ENCODE peak calls at places on chromosomes 7 and 10, in ten cellular contexts. C is G401; P is right cardiac atrium; W is astrocyte of the cerebellum; K is astrocyte of the hippocampus; G is HS-27A; Z is naive thymus-derived CD8-positive, alpha-beta T cell; R is right atrium auricular region; T is NCI-H146; M is activated naive CD4-positive, alpha-beta T cell treated with anti-CD3 and anti-CD28 coated beads for 36 hours. O is an unnamed sample.
A peak's percentile ranks its signal among the peaks of the same experiment; 100 is the strongest.

GRCh38 chr10:16856567-16856966 is 39.3 kb upstream of the RSU1 start:
- DNase-seq in C (peak; percentile 12), P (no peak), W (no peak), K (peak; percentile 53), G (no peak), Z (no peak), R (no peak), T (no peak), M (no peak), O (no peak)

GRCh38 chr7:76356823-76357222 is 2.0 kb downstream of the YWHAG start:
- DNase-seq in C (no peak), P (no peak), W (no peak), K (peak; percentile 44), G (no peak), Z (no peak), R (no peak), T (peak; percentile 52), M (no peak), O (no peak)

GRCh38 chr10:58701398-58702135 is 188.9 kb downstream of the BICC1 start:
- DNase-seq in C (no peak), P (no peak), W (peak; percentile 80), K (peak; percentile 62), G (no peak), Z (no peak), R (no peak), T (no peak), M (no peak), O (no peak)

GRCh38 chr7:14899065-14899464 is 3.5 kb downstream of the DGKB start:
- DNase-seq in C (no peak), P (no peak), W (no peak), K (no peak), G (no peak), Z (no peak), R (no peak), T (no peak), M (no peak), O (no peak)

GRCh38 chr7:27128776-27129728 is 1.5 kb downstream of the HOXA4 start:
- DNase-seq in C (no peak), P (no peak), W (no peak), K (no peak), G (no peak), Z (no peak), R (no peak), T (no peak), M (no peak), O (no peak)

GRCh38 chr7:132703742-132704141 is 127.5 kb upstream of the PLXNA4 start:
- DNase-seq in C (no peak), P (no peak), W (no peak), K (no peak), G (no peak), Z (no peak), R (no peak), T (no peak), M (no peak), O (no peak)

GRCh38 chr10:72981882-72982529 is 27.4 kb upstream of the PLA2G12B start:
- DNase-seq in C (no peak), P (no peak), W (no peak), K (no peak), G (no peak), Z (no peak), R (no peak), T (no peak), M (no peak), O (no peak)

GRCh38 chr7:25469669-25470068 is 241.4 kb upstream of the NPVF start:
- DNase-seq in C (no peak), P (no peak), W (no peak), K (no peak), G (no peak), Z (no peak), R (no peak), T (no peak), M (no peak), O (no peak)

GRCh38 chr10:21519981-21520436 is 5.5 kb downstream of the SKIDA1 start:
- DNase-seq in C (peak; percentile 47), P (no peak), W (no peak), K (peak; percentile 85), G (no peak), Z (no peak), R (no peak), T (peak; percentile 23), M (peak; percentile 33), O (peak; percentile 29)

GRCh38 chr10:124266468-124267230 is 152.1 kb downstream of the OAT start:
- DNase-seq in C (no peak), P (no peak), W (no peak), K (peak; percentile 23), G (no peak), Z (no peak), R (no peak), T (no peak), M (no peak), O (no peak)

GRCh38 chr10:59362991-59363390 is 642 bp upstream of the FAM13C start:
- DNase-seq in C (peak; percentile 76), P (peak; percentile 67), W (peak; percentile 12), K (peak; percentile 72), G (no peak), Z (no peak), R (peak; percentile 82), T (peak; percentile 93), M (no peak), O (peak; percentile 13)

GRCh38 chr10:96588060-96588554 is 1.3 kb upstream of the TM9SF3 start:
- DNase-seq in C (no peak), P (no peak), W (no peak), K (no peak), G (no peak), Z (no peak), R (no peak), T (peak; percentile 33), M (no peak), O (no peak)

GRCh38 chr7:27670177-27670576 is 7.5 kb upstream of the HIBADH start:
- DNase-seq in C (no peak), P (no peak), W (no peak), K (no peak), G (no peak), Z (no peak), R (no peak), T (no peak), M (no peak), O (no peak)

GRCh38 chr10:109894516-109894915 is 28.8 kb downstream of the XPNPEP1 start:
- DNase-seq in C (peak; percentile 92), P (peak; percentile 85), W (peak; percentile 80), K (peak; percentile 81), G (no peak), Z (no peak), R (peak; percentile 87), T (no peak), M (no peak), O (no peak)

GRCh38 chr10:97028126-97028831 is 157.5 kb downstream of the SLIT1 start:
- DNase-seq in C (no peak), P (no peak), W (no peak), K (peak; percentile 61), G (no peak), Z (no peak), R (no peak), T (no peak), M (no peak), O (no peak)

GRCh38 chr7:27952393-27953290 is 212.7 kb downstream of the TAX1BP1 start:
- DNase-seq in C (no peak), P (no peak), W (no peak), K (peak; percentile 32), G (no peak), Z (no peak), R (no peak), T (no peak), M (no peak), O (no peak)

GRCh38 chr7:107966701-107967100 is 36.3 kb downstream of the LAMB1 start:
- DNase-seq in C (peak; percentile 96), P (no peak), W (peak; percentile 47), K (peak; percentile 96), G (peak; percentile 68), Z (no peak), R (no peak), T (peak; percentile 86), M (no peak), O (no peak)

GRCh38 chr7:21898265-21898930 is 47.3 kb downstream of the CDCA7L start:
- DNase-seq in C (no peak), P (no peak), W (no peak), K (no peak), G (no peak), Z (no peak), R (no peak), T (no peak), M (peak; percentile 25), O (peak; percentile 15)

GRCh38 chr10:78420946-78421732 is 387.5 kb downstream of the RPS24 start:
- DNase-seq in C (no peak), P (no peak), W (no peak), K (no peak), G (no peak), Z (no peak), R (no peak), T (no peak), M (no peak), O (no peak)

GRCh38 chr10:26697922-26698608 is 564 bp downstream of the PDSS1 start:
- DNase-seq in C (no peak), P (no peak), W (no peak), K (peak; percentile 23), G (no peak), Z (no peak), R (no peak), T (peak; percentile 39), M (no peak), O (no peak)

GRCh38 chr10:79298403-79299244 is 48.6 kb upstream of the PPIF start:
- DNase-seq in C (no peak), P (peak; percentile 81), W (peak; percentile 88), K (peak; percentile 94), G (peak; percentile 82), Z (no peak), R (peak; percentile 82), T (peak; percentile 6), M (peak; percentile 67), O (peak; percentile 84)

GRCh38 chr7:80135306-80136104 is 874 bp downstream of the GNAI1 start:
- DNase-seq in C (peak; percentile 69), P (peak; percentile 33), W (no peak), K (peak; percentile 62), G (no peak), Z (peak; percentile 25), R (no peak), T (peak; percentile 9), M (peak; percentile 46), O (peak; percentile 45)

GRCh38 chr10:111482621-111483216 is 405.9 kb downstream of the ADRA2A start:
- DNase-seq in C (no peak), P (no peak), W (no peak), K (no peak), G (no peak), Z (no peak), R (no peak), T (no peak), M (no peak), O (no peak)

GRCh38 chr10:66925896-66926719 is at the start of gene LRRTM3:
- DNase-seq in C (peak; percentile 96), P (peak; percentile 15), W (peak; percentile 69), K (peak; percentile 81), G (no peak), Z (no peak), R (peak; percentile 58), T (peak; percentile 62), M (peak; percentile 33), O (peak; percentile 28)

GRCh38 chr10:119981826-119982225 is 89.3 kb downstream of the SEC23IP start:
- DNase-seq in C (peak; percentile 35), P (no peak), W (no peak), K (peak; percentile 53), G (no peak), Z (no peak), R (no peak), T (no peak), M (no peak), O (no peak)

GRCh38 chr7:64908358-64908757 is 5.3 kb downstream of the ZNF273 start:
- DNase-seq in C (no peak), P (no peak), W (no peak), K (no peak), G (no peak), Z (no peak), R (no peak), T (no peak), M (no peak), O (no peak)

GRCh38 chr7:3300221-3300650 is 816 bp upstream of the SDK1 start:
- DNase-seq in C (no peak), P (peak; percentile 18), W (no peak), K (peak; percentile 52), G (no peak), Z (no peak), R (no peak), T (peak; percentile 68), M (peak; percentile 16), O (peak; percentile 20)

GRCh38 chr10:93208717-93209464 is 135.2 kb downstream of the CYP26A1 start:
- DNase-seq in C (no peak), P (peak; percentile 38), W (no peak), K (peak; percentile 60), G (no peak), Z (no peak), R (no peak), T (no peak), M (no peak), O (no peak)

O was measured in activated CD8-positive, alpha-beta T cell treated with anti-CD3 and anti-CD28 coated beads for 36 hours.